ENCODE peak calls at places on chromosomes 2 and 18, in ten cellular contexts. K is GM12864, Z is A549, E is T-helper 2 cell, Q is NCI-H2081 treated with DMSO at 0.1 percent for 48 hours, C is AG20443, B is SK-N-DZ, V is iPS-NIHi11, I is right lobe of liver, H is lung microvascular endothelial cell. J is an unnamed sample.

GRCh38 chr2:5730386-5730785 is 38.2 kb downstream of the SOX11 start:
- DNase-seq in E (no peak), H (no peak), K (no peak), V (no peak), Z (no peak), I (no peak), Q (no peak), C (no peak), B (no peak), J (no peak)

GRCh38 chr2:135840601-135841000 is 3.6 kb upstream of the LCT start:
- DNase-seq in K (no peak), V (no peak), B (no peak), Z (no peak), E (no peak), Q (no peak), C (no peak), H (peak; percentile 66), I (no peak), J (no peak)

GRCh38 chr2:198695879-198696278 is 761.9 kb downstream of the SATB2 start:
- DNase-seq in I (no peak), Q (no peak), B (no peak), E (no peak), H (no peak), Z (no peak), K (no peak), C (no peak), V (no peak), J (no peak)

GRCh38 chr2:144479659-144480058 is 40.3 kb downstream of the ZEB2 start:
- DNase-seq in K (no peak), Q (no peak), C (no peak), V (no peak), H (no peak), E (no peak), I (no peak), B (no peak), Z (no peak), J (no peak)

GRCh38 chr18:58176915-58177717 is 133.1 kb downstream of the NEDD4L start:
- DNase-seq in E (no peak), B (no peak), Z (peak; percentile 70), V (no peak), H (peak; percentile 85), C (peak; percentile 74), Q (no peak), K (no peak), I (no peak), J (peak; percentile 78)

GRCh38 chr2:197191177-197191947 is 119.2 kb downstream of the ANKRD44 start:
- DNase-seq in Z (peak; percentile 44), H (peak; percentile 45), K (no peak), B (peak; percentile 49), V (peak; percentile 42), E (peak; percentile 59), Q (no peak), I (no peak), C (peak; percentile 35), J (no peak)

GRCh38 chr2:225009768-225010167 is 32.5 kb downstream of the DOCK10 start:
- DNase-seq in E (no peak), I (no peak), Q (no peak), Z (peak; percentile 74), V (no peak), B (no peak), H (no peak), K (no peak), C (no peak), J (no peak)

GRCh38 chr18:36066001-36066400 is 1.4 kb downstream of the RPRD1A start:
- DNase-seq in K (no peak), E (no peak), I (no peak), Z (no peak), Q (no peak), V (no peak), H (peak; percentile 25), C (peak; percentile 14), B (no peak), J (peak; percentile 8)

GRCh38 chr2:44668336-44668735 is 273.2 kb upstream of the SIX3 start:
- DNase-seq in E (no peak), V (peak; percentile 45), Z (peak; percentile 29), C (no peak), B (peak; percentile 30), K (no peak), H (no peak), Q (no peak), I (no peak), J (no peak)

GRCh38 chr2:66574701-66575624 is 140.0 kb downstream of the MEIS1 start:
- DNase-seq in C (peak; percentile 86), V (peak; percentile 72), Z (peak; percentile 69), E (no peak), B (no peak), K (no peak), H (peak; percentile 90), I (peak; percentile 69), Q (no peak), J (peak; percentile 75)

J was measured in hepatic stellate cell.